ENCODE peak calls at places on chromosomes 1 and 21, in ten cellular contexts. A is MCF 10A; G is naive thymus-derived CD8-positive, alpha-beta T cell; I is ACHN; U is activated gamma-delta T cell treated with anti-CD3 and anti-CD28 coated beads, Interleukin-2, amount 50 U/mL, for 16 hours; X is HCEC 1CT; N is G401; T is lung microvascular endothelial cell; F is activated T-cell treated with anti-CD3 and anti-CD28 coated beads for 48 hours; Y is DND-41. Q is an unnamed sample.

GRCh38 chr1:87766737-87767136 is 438.1 kb downstream of the LMO4 start:
- DNase-seq in A (peak; percentile 13), G (no peak), I (no peak), U (no peak), X (peak; percentile 51), N (no peak), T (no peak), F (no peak), Y (no peak), Q (no peak)

GRCh38 chr1:102098536-102098935 is 101.8 kb upstream of the OLFM3 start:
- DNase-seq in A (peak; percentile 13), G (no peak), I (no peak), U (no peak), X (no peak), N (no peak), T (no peak), F (no peak), Y (no peak), Q (no peak)

GRCh38 chr1:207279683-207280082 is 41.8 kb upstream of the CD55 start:
- DNase-seq in A (no peak), G (no peak), I (no peak), U (no peak), X (no peak), N (no peak), T (no peak), F (no peak), Y (no peak), Q (no peak)

GRCh38 chr1:247273013-247273412 is 17.1 kb downstream of the VN1R5 start:
- DNase-seq in A (no peak), G (no peak), I (no peak), U (no peak), X (no peak), N (peak; percentile 48), T (no peak), F (no peak), Y (no peak), Q (no peak)

GRCh38 chr1:37949524-37950152 is 2.8 kb upstream of the INPP5B start:
- DNase-seq in A (no peak), G (no peak), I (no peak), U (no peak), X (no peak), N (peak; percentile 87), T (no peak), F (no peak), Y (no peak), Q (no peak)

GRCh38 chr1:245409341-245410195 is 254.8 kb downstream of the KIF26B start:
- DNase-seq in A (no peak), G (no peak), I (no peak), U (no peak), X (no peak), N (no peak), T (no peak), F (no peak), Y (no peak), Q (no peak)

GRCh38 chr1:111592389-111593361 is 26.9 kb upstream of the RAP1A start:
- DNase-seq in A (peak; percentile 82), G (peak; percentile 88), I (peak; percentile 63), U (peak; percentile 97), X (peak; percentile 84), N (peak; percentile 47), T (peak; percentile 94), F (peak; percentile 93), Y (peak; percentile 84), Q (no peak)

GRCh38 chr1:11550664-11551283 is 71.8 kb downstream of the DISP3 start:
- DNase-seq in A (peak; percentile 91), G (no peak), I (peak; percentile 83), U (no peak), X (peak; percentile 28), N (peak; percentile 25), T (peak; percentile 90), F (peak; percentile 16), Y (peak; percentile 86), Q (no peak)

GRCh38 chr21:45982256-45982757 is 737 bp downstream of the COL6A1 start:
- DNase-seq in A (no peak), G (no peak), I (peak; percentile 6), U (no peak), X (no peak), N (peak; percentile 37), T (no peak), F (no peak), Y (no peak), Q (no peak)

GRCh38 chr1:147676306-147677085 is 6.2 kb upstream of the ACP6 start:
- DNase-seq in A (peak; percentile 72), G (no peak), I (peak; percentile 18), U (no peak), X (peak; percentile 69), N (no peak), T (no peak), F (no peak), Y (no peak), Q (no peak)

GRCh38 chr1:199083680-199084079 is 444.8 kb downstream of the PTPRC start:
- DNase-seq in A (no peak), G (no peak), I (no peak), U (no peak), X (peak; percentile 40), N (no peak), T (no peak), F (no peak), Y (no peak), Q (no peak)

GRCh38 chr1:236009857-236010256 is 55.0 kb downstream of the NID1 start:
- DNase-seq in A (peak; percentile 69), G (no peak), I (no peak), U (no peak), X (peak; percentile 95), N (no peak), T (peak; percentile 79), F (no peak), Y (no peak), Q (no peak)

GRCh38 chr21:41783476-41784150 is 16.8 kb upstream of the RIPK4 start:
- DNase-seq in A (peak; percentile 93), G (no peak), I (no peak), U (no peak), X (no peak), N (no peak), T (no peak), F (no peak), Y (peak; percentile 75), Q (no peak)

GRCh38 chr1:3609016-3609768 is 2.1 kb downstream of the MEGF6 start:
- DNase-seq in A (no peak), G (no peak), I (no peak), U (no peak), X (no peak), N (no peak), T (no peak), F (no peak), Y (no peak), Q (no peak)

GRCh38 chr1:47387921-47388509 is 28.1 kb upstream of the FOXE3 start:
- DNase-seq in A (no peak), G (no peak), I (no peak), U (no peak), X (no peak), N (peak; percentile 7), T (no peak), F (no peak), Y (no peak), Q (no peak)

GRCh38 chr1:23010734-23011449 is 4.8 kb downstream of the TEX46 start:
- DNase-seq in A (peak; percentile 92), G (no peak), I (peak; percentile 61), U (no peak), X (peak; percentile 57), N (no peak), T (peak; percentile 5), F (no peak), Y (no peak), Q (no peak)

GRCh38 chr1:224059897-224060462 is 53.9 kb upstream of the FBXO28 start:
- DNase-seq in A (no peak), G (no peak), I (no peak), U (no peak), X (no peak), N (no peak), T (no peak), F (no peak), Y (no peak), Q (no peak)

GRCh38 chr1:79197421-79197820 is 190.9 kb upstream of the ADGRL4 start:
- DNase-seq in A (peak; percentile 37), G (no peak), I (peak; percentile 44), U (no peak), X (peak; percentile 49), N (no peak), T (peak; percentile 83), F (no peak), Y (no peak), Q (no peak)

GRCh38 chr1:174812026-174812425 is 187.7 kb upstream of the CACYBP start:
- DNase-seq in A (no peak), G (no peak), I (no peak), U (no peak), X (no peak), N (no peak), T (no peak), F (no peak), Y (no peak), Q (no peak)

GRCh38 chr1:199308349-199308846 is 669.6 kb downstream of the PTPRC start:
- DNase-seq in A (no peak), G (no peak), I (no peak), U (no peak), X (no peak), N (no peak), T (no peak), F (no peak), Y (no peak), Q (no peak)

GRCh38 chr1:103761896-103762295 is 12.2 kb downstream of the AMY1C start:
- DNase-seq in A (no peak), G (no peak), I (no peak), U (no peak), X (no peak), N (no peak), T (no peak), F (no peak), Y (no peak), Q (no peak)

GRCh38 chr1:204996981-204997380 is 46.0 kb upstream of the CNTN2 start:
- DNase-seq in A (no peak), G (no peak), I (no peak), U (no peak), X (no peak), N (no peak), T (no peak), F (no peak), Y (no peak), Q (no peak)

GRCh38 chr1:11337536-11338350 is 64.7 kb downstream of the UBIAD1 start:
- DNase-seq in A (peak; percentile 50), G (peak; percentile 65), I (peak; percentile 47), U (peak; percentile 63), X (peak; percentile 29), N (peak; percentile 36), T (peak; percentile 71), F (peak; percentile 68), Y (peak; percentile 74), Q (peak; percentile 50)

Q was measured in NCI-H187.